ENCODE peak calls at places on chromosomes 4 and X, in five cellular contexts. C, Q, F, T and J are unnamed samples. For H3K27me3 and H3K4me1, the result is how much of the 10 kb centered on the place peaks cover.

GRCh38 chr4:137532869-137533236 is 559 bp upstream of the PCDH18 start:
- DNase-seq in T (no peak), F (peak), Q (peak), C (no peak), J (no peak)

GRCh38 chr4:183658362-183659028 is 490 bp downstream of the RWDD4 start:
- DNase-seq in T (peak), Q (peak), F (no peak), C (peak), J (no peak)

GRCh38 chrX:29652484-29652883 is 562.9 kb upstream of the MAGEB2 start:
- DNase-seq in T (no peak), C (peak), Q (peak), F (peak), J (peak)

GRCh38 chr4:39456946-39457763 is 1.6 kb downstream of the RPL9 start:
- DNase-seq in T (no peak), F (no peak), C (no peak), Q (no peak), J (no peak)

GRCh38 chrX:43835557-43835956 is 46.7 kb downstream of the MAOB start:
- DNase-seq in T (no peak), F (no peak), Q (no peak), C (no peak), J (no peak)

GRCh38 chr4:75180217-75180616 is 247.3 kb downstream of the PARM1 start:
- DNase-seq in Q (no peak), F (no peak), T (no peak), C (no peak), J (no peak)

GRCh38 chr4:1403591-1404572 is 2.4 kb downstream of the NKX1-1 start:
- DNase-seq in Q (peak), C (no peak), F (no peak), T (peak), J (no peak)

GRCh38 chr4:78345237-78345636 is 206.3 kb upstream of the ANXA3 start:
- DNase-seq in Q (no peak), F (no peak), C (no peak), T (no peak), J (no peak)

GRCh38 chr4:101346562-101347266 is 612 bp downstream of the PPP3CA start:
- DNase-seq in C (peak), Q (peak), T (peak), F (peak), J (peak)

GRCh38 chr4:101345596-101346311 is 1.6 kb downstream of the PPP3CA start:
- DNase-seq in Q (peak), F (no peak), T (peak), C (peak), J (peak)

GRCh38 chr4:101347267-101347556 is at the start of gene PPP3CA:
- DNase-seq in Q (no peak), C (no peak), T (no peak), F (no peak), J (no peak)

GRCh38 chr4:101345271-101345595 is 2.1 kb downstream of the PPP3CA start:
- DNase-seq in T (no peak), F (no peak), C (peak), Q (no peak), J (no peak)

GRCh38 chr4:101346312-101346561 is 1.1 kb downstream of the PPP3CA start:
- DNase-seq in T (no peak), F (no peak), C (no peak), Q (no peak), J (no peak)
- H3K27ac ChIP-seq in T (no peak), F (no peak), C (peak), Q (no peak), J (no peak)

GRCh38 chrX:25018682-25019081 is 2.9 kb upstream of the ARX start:
- DNase-seq in T (no peak), Q (no peak), F (no peak), C (no peak), J (no peak)

GRCh38 chrX:25016938-25017598 is 1.3 kb upstream of the ARX start:
- DNase-seq in F (no peak), C (no peak), Q (no peak), T (peak), J (no peak)

GRCh38 chrX:25016361-25016671 is 551 bp upstream of the ARX start:
- DNase-seq in T (peak), Q (no peak), C (no peak), F (no peak), J (no peak)

GRCh38 chrX:25015486-25016360 is at the start of gene ARX:
- DNase-seq in F (peak), Q (peak), C (peak), T (peak), J (no peak)

DNA sequence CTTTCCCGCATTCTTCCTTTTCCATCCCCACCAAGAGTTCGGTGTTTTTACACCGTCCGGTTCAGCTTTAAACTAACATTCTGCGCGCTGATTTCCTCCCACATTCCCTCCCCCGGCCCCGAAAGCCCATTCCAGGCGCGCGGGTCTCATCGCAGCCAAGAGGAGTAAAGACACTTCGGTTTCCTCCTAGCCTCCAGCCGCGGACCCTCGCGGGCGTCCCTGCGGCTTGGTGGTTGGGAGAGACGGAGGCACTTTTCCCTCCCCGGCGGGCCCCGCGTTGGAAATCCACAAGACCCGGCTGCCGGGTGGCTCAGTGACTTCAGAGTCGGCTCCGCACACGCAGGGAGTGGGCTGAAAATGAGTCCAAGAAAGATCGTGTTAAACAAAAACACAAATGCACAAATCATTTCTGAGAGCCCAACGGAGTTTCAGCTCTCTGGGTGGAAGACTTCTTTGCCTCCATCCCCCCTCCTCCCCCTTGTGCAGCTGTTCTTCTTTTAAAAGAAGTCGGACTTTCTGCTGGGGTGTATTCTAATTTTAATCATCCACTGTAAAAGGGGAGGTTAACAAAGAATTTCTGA is 2.0 kb upstream of the ARX start:
- DNase-seq in F (no peak), C (no peak), Q (no peak), T (peak), J (no peak)
- H3K27me3 ChIP-seq in F (half or more), C (half or more), Q (half or more), T (half or more), J (half or more)

GRCh38 chr4:3689576-3690551 is 76.3 kb upstream of the ADRA2C start:
- DNase-seq in C (no peak), F (no peak), T (no peak), Q (no peak), J (no peak)

GRCh38 chr4:3686746-3687145 is 79.4 kb upstream of the ADRA2C start:
- DNase-seq in Q (no peak), T (no peak), F (no peak), C (no peak), J (no peak)

GRCh38 chr4:3689006-3689405 is 77.2 kb upstream of the ADRA2C start:
- DNase-seq in F (no peak), Q (no peak), C (no peak), T (no peak), J (no peak)

GRCh38 chr4:3687538-3687937 is 78.6 kb upstream of the ADRA2C start:
- DNase-seq in C (no peak), Q (no peak), T (no peak), F (no peak), J (no peak)

DNA sequence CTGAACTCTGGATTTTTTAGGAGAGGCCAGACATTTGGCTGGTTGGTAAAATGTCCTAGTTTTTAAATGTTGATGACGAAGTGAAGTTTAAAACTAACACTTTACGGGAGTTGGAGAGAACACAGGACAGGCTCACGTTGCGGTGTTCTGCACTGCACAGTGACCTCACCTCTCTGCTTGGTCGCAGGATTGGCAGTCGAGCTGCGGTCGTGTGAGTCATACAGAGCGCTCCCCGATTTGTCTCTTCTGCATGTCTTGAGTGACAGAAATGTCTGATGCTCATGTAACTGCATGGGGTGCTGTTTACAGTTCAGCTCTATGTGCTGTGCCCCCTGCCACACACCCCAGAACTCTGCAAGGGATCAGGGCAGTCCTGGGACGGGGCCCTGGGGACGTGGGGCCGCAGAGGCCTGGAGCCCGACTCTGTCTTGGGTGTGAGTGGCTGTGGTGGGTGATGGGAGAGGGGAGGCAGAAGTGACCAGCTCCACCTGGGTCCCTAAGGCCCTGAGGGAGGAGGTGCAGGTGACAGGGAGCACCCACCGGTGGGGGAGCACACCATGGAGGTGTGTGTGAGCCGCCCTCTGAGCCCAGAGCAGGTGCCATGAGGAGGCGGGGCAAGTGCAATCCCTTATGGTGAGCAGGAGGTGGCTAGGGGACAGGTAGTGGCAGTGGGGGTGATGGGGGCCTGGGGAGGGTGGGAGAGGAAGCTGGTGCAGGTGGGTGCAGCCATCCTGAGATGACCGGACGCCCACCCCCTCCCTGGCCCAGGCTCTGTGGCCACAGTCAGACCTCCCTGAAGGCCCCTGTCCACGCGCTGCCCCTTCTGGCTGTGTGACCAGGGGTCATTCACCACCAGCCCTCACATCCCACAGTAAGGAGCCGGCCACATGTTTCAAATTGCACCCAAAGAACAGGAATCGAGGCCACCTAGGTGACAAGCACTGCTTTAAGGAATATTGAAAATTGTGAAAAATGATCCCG is 77.9 kb upstream of the ADRA2C start:
- DNase-seq in T (no peak), Q (no peak), F (no peak), C (peak), J (no peak)
- H3K4me1 ChIP-seq in T (under half), Q (under half), F (under half), C (under half), J (under half)

GRCh38 chrX:101057095-101057714 is 5.3 kb upstream of the TRMT2B start:
- DNase-seq in T (no peak), C (peak), Q (no peak), F (peak), J (peak)
- H3K27ac ChIP-seq in T (no peak), C (no peak), Q (no peak), F (peak), J (no peak)

GRCh38 chrX:119989905-119990408 is 46.4 kb upstream of the NKAP start:
- DNase-seq in F (no peak), C (no peak), Q (peak), T (peak), J (no peak)
- H3K27me3 ChIP-seq in F (under half), C (under half), Q (half or more), T (half or more), J (half or more)

GRCh38 chr4:15891312-15891711 is 47.2 kb downstream of the FGFBP1 start:
- DNase-seq in Q (no peak), C (no peak), F (no peak), T (no peak), J (no peak)
- H3K4me1 ChIP-seq in Q (under half), C (under half), F (under half), T (under half), J (under half)